ENCODE peak calls at places on chromosomes 3 and 15, in nine cellular contexts. J is heart right ventricle, A is ovary, Z is mesenchymal stem cell, B is GM06990, H is HAP-1, Y is brain microvascular endothelial cell, P is foreskin fibroblast, D is left lung. Q is an unnamed sample.

GRCh38 chr15:70863450-70864218 is 9.7 kb upstream of the LARP6 start:
- DNase-seq in J (no peak), A (no peak), Z (peak), B (no peak), H (no peak), Y (peak), P (peak), D (no peak), Q (peak)

GRCh38 chr15:78878356-78878755 is 5.7 kb downstream of the MORF4L1 start:
- DNase-seq in J (no peak), A (no peak), Z (peak), B (no peak), H (no peak), Y (peak), P (peak), D (no peak), Q (peak)

GRCh38 chr15:69665641-69666091 is 213.0 kb downstream of the RPLP1 start:
- DNase-seq in J (no peak), A (peak), Z (no peak), B (no peak), H (no peak), Y (no peak), P (no peak), D (no peak), Q (peak)

GRCh38 chr15:70036585-70037343 is 61.0 kb downstream of the TLE3 start:
- DNase-seq in J (no peak), A (no peak), Z (no peak), B (peak), H (no peak), Y (no peak), P (no peak), D (no peak), Q (no peak)

GRCh38 chr15:65841121-65841930 is 28.0 kb upstream of the RAB11A start:
- DNase-seq in J (no peak), A (no peak), Z (no peak), B (no peak), H (no peak), Y (peak), P (peak), D (no peak), Q (peak)

GRCh38 chr3:143525408-143525807 is 322.9 kb downstream of the SLC9A9 start:
- DNase-seq in J (no peak), A (no peak), Z (peak), B (no peak), H (no peak), Y (peak), P (peak), D (no peak), Q (peak)

GRCh38 chr3:128493221-128494151 is 485 bp upstream of the GATA2 start:
- DNase-seq in J (no peak), A (no peak), Z (no peak), B (no peak), H (no peak), Y (no peak), P (no peak), D (no peak), Q (no peak)

GRCh38 chr3:138065939-138066338 is 49.5 kb downstream of the DZIP1L start:
- DNase-seq in J (no peak), A (no peak), Z (no peak), B (no peak), H (no peak), Y (no peak), P (no peak), D (no peak), Q (no peak)

GRCh38 chr3:194870394-194871110 is 184.9 kb downstream of the FAM43A start:
- DNase-seq in J (no peak), A (no peak), Z (no peak), B (no peak), H (no peak), Y (no peak), P (peak), D (no peak), Q (peak)

GRCh38 chr15:38860682-38861081 is 296.1 kb upstream of the RASGRP1 start:
- DNase-seq in J (no peak), A (no peak), Z (no peak), B (no peak), H (no peak), Y (no peak), P (peak), D (no peak), Q (peak)

GRCh38 chr3:14602006-14602803 is 49.4 kb upstream of the CCDC174 start:
- DNase-seq in J (no peak), A (no peak), Z (no peak), B (no peak), H (no peak), Y (no peak), P (no peak), D (no peak), Q (no peak)

GRCh38 chr3:44227622-44228021 is 14.1 kb upstream of the TOPAZ1 start:
- DNase-seq in J (no peak), A (no peak), Z (no peak), B (no peak), H (no peak), Y (no peak), P (no peak), D (no peak), Q (no peak)

GRCh38 chr15:84889313-84889990 is 5.0 kb downstream of the SLC28A1 start:
- DNase-seq in J (no peak), A (no peak), Z (no peak), B (no peak), H (no peak), Y (no peak), P (no peak), D (no peak), Q (no peak)

GRCh38 chr3:194688207-194688711 is 2.6 kb downstream of the FAM43A start:
- DNase-seq in J (peak), A (peak), Z (peak), B (no peak), H (no peak), Y (no peak), P (peak), D (peak), Q (peak)

GRCh38 chr3:25663324-25664065 is 1.2 kb downstream of the TOP2B start:
- DNase-seq in J (no peak), A (no peak), Z (peak), B (peak), H (peak), Y (no peak), P (peak), D (no peak), Q (peak)

GRCh38 chr15:60914360-60914759 is 314.7 kb downstream of the RORA start:
- DNase-seq in J (no peak), A (no peak), Z (no peak), B (no peak), H (no peak), Y (no peak), P (no peak), D (no peak), Q (peak)

GRCh38 chr15:28888302-28888894 is 2.6 kb downstream of the APBA2 start:
- DNase-seq in J (no peak), A (no peak), Z (no peak), B (no peak), H (no peak), Y (no peak), P (no peak), D (no peak), Q (no peak)
- H3K4me3 ChIP-seq in J (no peak), A (no peak), Z (no peak), B (no peak), H (no peak), Y (no peak), P (no peak), D (no peak), Q (no peak)

GRCh38 chr3:29283297-29283681 is 2.4 kb downstream of the RBMS3 start:
- DNase-seq in J (no peak), A (no peak), Z (peak), B (no peak), H (no peak), Y (no peak), P (no peak), D (no peak), Q (peak)
- H3K4me3 ChIP-seq in J (peak), A (peak), Z (no peak), B (peak), H (peak), Y (peak), P (peak), D (peak), Q (peak)

GRCh38 chr3:12973827-12974226 is 99.4 kb downstream of the IQSEC1 start:
- DNase-seq in J (no peak), A (no peak), Z (no peak), B (no peak), H (no peak), Y (no peak), P (no peak), D (no peak), Q (no peak)
- H3K4me3 ChIP-seq in J (no peak), A (no peak), Z (no peak), B (no peak), H (no peak), Y (no peak), P (no peak), D (no peak), Q (no peak)

DNA sequence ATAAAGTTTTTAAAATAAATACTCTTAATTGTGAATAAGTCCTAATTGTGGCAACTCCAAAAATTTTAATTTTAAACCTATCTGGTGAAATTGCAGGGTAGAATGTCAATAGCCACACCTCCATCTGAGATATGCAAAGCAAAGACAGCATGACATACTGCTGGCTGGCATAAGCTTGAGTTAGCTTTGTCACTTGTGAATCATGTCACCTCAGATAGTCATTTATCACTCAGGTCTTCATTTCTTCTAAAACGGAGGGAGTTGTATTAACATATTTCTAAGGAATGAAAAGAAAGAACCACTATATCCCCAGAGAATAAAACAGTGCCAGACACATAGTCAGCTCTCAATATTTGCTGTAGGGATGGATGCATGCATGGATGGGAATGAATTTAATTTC is 158.4 kb downstream of the CCNL1 start:
- DNase-seq in J (no peak), A (no peak), Z (no peak), B (no peak), H (no peak), Y (no peak), P (no peak), D (no peak), Q (no peak)
- H3K4me3 ChIP-seq in J (no peak), A (no peak), Z (no peak), B (no peak), H (no peak), Y (no peak), P (no peak), D (no peak), Q (no peak)

GRCh38 chr3:172519740-172520139 is 3.5 kb downstream of the TNFSF10 start:
- DNase-seq in J (no peak), A (no peak), Z (no peak), B (no peak), H (no peak), Y (no peak), P (no peak), D (no peak), Q (no peak)
- H3K4me3 ChIP-seq in J (peak), A (no peak), Z (no peak), B (no peak), H (no peak), Y (no peak), P (no peak), D (no peak), Q (no peak)

DNA sequence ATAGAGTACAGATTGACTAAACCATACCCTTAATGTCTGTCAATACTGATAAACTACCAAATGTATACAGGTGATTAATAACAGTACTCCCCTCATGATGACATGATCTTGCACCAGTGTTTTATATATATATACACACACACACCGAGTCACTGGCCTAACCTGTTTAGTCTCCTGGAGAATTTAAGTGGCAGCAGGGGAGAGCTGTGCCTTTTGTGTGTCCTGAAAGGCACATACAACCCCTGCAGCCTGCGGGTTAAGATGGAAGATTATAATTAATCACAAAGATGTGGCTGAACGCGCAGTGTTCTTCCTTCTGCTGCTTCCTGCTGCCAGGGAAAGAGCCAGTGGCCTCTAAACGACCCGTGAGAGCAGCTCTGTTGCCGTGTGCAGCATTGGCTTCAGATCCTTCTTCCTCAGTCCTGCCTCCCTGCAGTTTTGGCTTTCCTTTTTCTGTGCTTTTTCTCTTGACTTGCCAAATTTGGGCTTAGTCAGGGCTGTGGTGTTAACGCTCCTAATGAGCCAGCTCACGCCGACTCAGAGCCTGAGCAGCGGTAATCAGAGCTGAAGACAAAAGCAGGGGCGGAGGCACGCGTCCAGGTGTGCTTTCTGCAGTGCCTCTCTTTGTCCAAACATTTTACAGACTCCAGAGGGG is 42.5 kb upstream of the UBE3A start:
- DNase-seq in J (no peak), A (peak), Z (no peak), B (no peak), H (no peak), Y (no peak), P (no peak), D (no peak), Q (no peak)
- H3K4me3 ChIP-seq in J (no peak), A (no peak), Z (no peak), B (no peak), H (no peak), Y (no peak), P (no peak), D (no peak), Q (no peak)

GRCh38 chr3:56800373-56801150 is 1.2 kb downstream of the ARHGEF3 start:
- DNase-seq in J (no peak), A (no peak), Z (peak), B (peak), H (no peak), Y (no peak), P (no peak), D (no peak), Q (no peak)
- H3K4me3 ChIP-seq in J (peak), A (peak), Z (no peak), B (peak), H (no peak), Y (peak), P (peak), D (peak), Q (peak)

GRCh38 chr15:57218826-57219576 is 157.3 kb upstream of the CGNL1 start:
- DNase-seq in J (no peak), A (no peak), Z (peak), B (no peak), H (peak), Y (peak), P (peak), D (no peak), Q (peak)
- H3K4me3 ChIP-seq in J (no peak), A (no peak), Z (no peak), B (no peak), H (peak), Y (peak), P (peak), D (no peak), Q (peak)

GRCh38 chr3:148246286-148246685 is 451.4 kb upstream of the AGTR1 start:
- DNase-seq in J (no peak), A (no peak), Z (no peak), B (no peak), H (no peak), Y (no peak), P (no peak), D (no peak), Q (no peak)

GRCh38 chr3:148235566-148235965 is 462.1 kb upstream of the AGTR1 start:
- DNase-seq in J (no peak), A (no peak), Z (no peak), B (no peak), H (no peak), Y (no peak), P (no peak), D (no peak), Q (no peak)

GRCh38 chr3:148243609-148244008 is 454.1 kb upstream of the AGTR1 start:
- DNase-seq in J (no peak), A (no peak), Z (no peak), B (no peak), H (no peak), Y (no peak), P (peak), D (no peak), Q (no peak)

GRCh38 chr3:148238421-148238821 is 459.3 kb upstream of the AGTR1 start:
- DNase-seq in J (no peak), A (no peak), Z (no peak), B (peak), H (no peak), Y (no peak), P (peak), D (no peak), Q (no peak)

GRCh38 chr3:148240351-148240750 is 457.4 kb upstream of the AGTR1 start:
- DNase-seq in J (no peak), A (no peak), Z (no peak), B (no peak), H (no peak), Y (no peak), P (no peak), D (no peak), Q (no peak)
- H3K4me3 ChIP-seq in J (no peak), A (no peak), Z (no peak), B (no peak), H (no peak), Y (no peak), P (no peak), D (no peak), Q (no peak)

Q was measured in cardiac fibroblast.